ENCODE peak calls at places on chromosomes 11 and 22, in nine cellular contexts. Y, E, V, R, Z, S, D, U and L are unnamed samples.

GRCh38 chr22:25493794-25494193 is 70.7 kb upstream of the GRK3 start:
- DNase-seq in Y (no peak), E (no peak), V (no peak), R (no peak), Z (no peak), S (no peak), D (no peak), U (no peak), L (no peak)

GRCh38 chr22:45784357-45785277 is 113.0 kb downstream of the ATXN10 start:
- DNase-seq in Y (no peak), E (no peak), V (peak), R (peak), Z (no peak), S (no peak), D (no peak), U (no peak), L (no peak)

GRCh38 chr22:35023692-35024363 is 42.1 kb upstream of the ISX start:
- DNase-seq in Y (peak), E (peak), V (peak), R (peak), Z (peak), S (peak), D (no peak), U (peak), L (peak)

GRCh38 chr11:37858398-37858797 is 1260.4 kb upstream of the RAG2 start:
- DNase-seq in Y (no peak), E (no peak), V (no peak), R (no peak), Z (no peak), S (no peak), D (no peak), U (no peak), L (no peak)

GRCh38 chr11:19779740-19780139 is 67.1 kb downstream of the NAV2 start:
- DNase-seq in Y (no peak), E (no peak), V (no peak), R (no peak), Z (no peak), S (no peak), D (no peak), U (no peak), L (no peak)

GRCh38 chr11:42482822-42483221 is 829.0 kb upstream of the API5 start:
- DNase-seq in Y (no peak), E (no peak), V (no peak), R (no peak), Z (no peak), S (no peak), D (no peak), U (no peak), L (no peak)

GRCh38 chr11:34890812-34891211 is 25.4 kb downstream of the APIP start:
- DNase-seq in Y (no peak), E (peak), V (peak), R (peak), Z (no peak), S (no peak), D (no peak), U (no peak), L (no peak)

GRCh38 chr11:18736590-18737148 is 10.7 kb upstream of the IGSF22 start:
- DNase-seq in Y (no peak), E (no peak), V (no peak), R (no peak), Z (no peak), S (no peak), D (no peak), U (no peak), L (no peak)

GRCh38 chr11:102798012-102798746 is at the start of gene MMP1:
- DNase-seq in Y (no peak), E (peak), V (no peak), R (no peak), Z (no peak), S (no peak), D (no peak), U (no peak), L (no peak)

GRCh38 chr11:2574553-2575535 is 125.0 kb downstream of the KCNQ1OT1 start:
- DNase-seq in Y (peak), E (no peak), V (no peak), R (no peak), Z (no peak), S (peak), D (peak), U (peak), L (peak)

GRCh38 chr11:66277475-66278391 is at the start of gene CNIH2:
- DNase-seq in Y (no peak), E (no peak), V (peak), R (peak), Z (no peak), S (no peak), D (no peak), U (no peak), L (peak)

GRCh38 chr11:126468102-126468521 is 112.6 kb downstream of the ST3GAL4 start:
- DNase-seq in Y (no peak), E (no peak), V (no peak), R (no peak), Z (peak), S (no peak), D (no peak), U (no peak), L (no peak)

GRCh38 chr11:82930229-82930628 is 28.7 kb downstream of the DDIAS start:
- DNase-seq in Y (no peak), E (no peak), V (no peak), R (no peak), Z (no peak), S (no peak), D (no peak), U (no peak), L (no peak)

GRCh38 chr11:122153746-122154145 is 37.7 kb upstream of the BLID start:
- DNase-seq in Y (no peak), E (no peak), V (peak), R (no peak), Z (no peak), S (no peak), D (no peak), U (no peak), L (no peak)

GRCh38 chr22:38429460-38430128 is 25.4 kb downstream of the KCNJ4 start:
- DNase-seq in Y (no peak), E (no peak), V (no peak), R (no peak), Z (no peak), S (no peak), D (no peak), U (no peak), L (no peak)

GRCh38 chr11:1052133-1053011 is 15.9 kb upstream of the MUC6 start:
- DNase-seq in Y (no peak), E (no peak), V (no peak), R (no peak), Z (no peak), S (no peak), D (peak), U (peak), L (no peak)

GRCh38 chr11:73538381-73538872 is 59.5 kb downstream of the FAM168A start:
- DNase-seq in Y (no peak), E (no peak), V (peak), R (peak), Z (no peak), S (no peak), D (no peak), U (no peak), L (no peak)

GRCh38 chr11:3855808-3856491 is 486 bp downstream of the STIM1 start:
- DNase-seq in Y (peak), E (no peak), V (peak), R (peak), Z (peak), S (peak), D (peak), U (peak), L (peak)

GRCh38 chr11:77411717-77412441 is 62.0 kb downstream of the PAK1 start:
- DNase-seq in Y (peak), E (peak), V (peak), R (peak), Z (peak), S (peak), D (peak), U (peak), L (peak)

GRCh38 chr11:1669546-1670218 is 27.3 kb upstream of the KRTAP5-6 start:
- DNase-seq in Y (no peak), E (no peak), V (no peak), R (no peak), Z (no peak), S (no peak), D (no peak), U (no peak), L (no peak)

GRCh38 chr11:122261546-122261945 is 145.5 kb upstream of the BLID start:
- DNase-seq in Y (no peak), E (no peak), V (no peak), R (no peak), Z (no peak), S (no peak), D (no peak), U (no peak), L (no peak)

GRCh38 chr11:76203937-76204336 is 2.4 kb downstream of the WNT11 start:
- DNase-seq in Y (no peak), E (no peak), V (no peak), R (no peak), Z (no peak), S (no peak), D (no peak), U (no peak), L (no peak)

GRCh38 chr22:45423524-45423923 is 10.0 kb downstream of the RIBC2 start:
- DNase-seq in Y (no peak), E (no peak), V (no peak), R (no peak), Z (no peak), S (no peak), D (no peak), U (peak), L (no peak)

GRCh38 chr22:23055448-23056179 is 14.7 kb upstream of the GNAZ start:
- DNase-seq in Y (no peak), E (no peak), V (no peak), R (no peak), Z (peak), S (no peak), D (no peak), U (no peak), L (no peak)

GRCh38 chr22:27751277-27752070 is 50.1 kb downstream of the MN1 start:
- DNase-seq in Y (no peak), E (no peak), V (no peak), R (no peak), Z (no peak), S (no peak), D (no peak), U (peak), L (no peak)

GRCh38 chr11:72787262-72788104 is 6.4 kb downstream of the STARD10 start:
- DNase-seq in Y (peak), E (no peak), V (no peak), R (peak), Z (no peak), S (no peak), D (no peak), U (no peak), L (no peak)

GRCh38 chr22:20584872-20585639 is 77.6 kb downstream of the MED15 start:
- DNase-seq in Y (no peak), E (no peak), V (no peak), R (no peak), Z (no peak), S (no peak), D (peak), U (no peak), L (no peak)

GRCh38 chr22:41661088-41661487 is 27.6 kb downstream of the SNU13 start:
- DNase-seq in Y (no peak), E (no peak), V (no peak), R (no peak), Z (no peak), S (peak), D (no peak), U (no peak), L (no peak)

GRCh38 chr11:17550455-17551346 is 3.6 kb downstream of the OTOG start:
- DNase-seq in Y (no peak), E (no peak), V (no peak), R (no peak), Z (no peak), S (no peak), D (peak), U (no peak), L (no peak)

GRCh38 chr11:69661413-69661715 is 13.8 kb downstream of the LTO1 start:
- DNase-seq in Y (no peak), E (no peak), V (no peak), R (no peak), Z (no peak), S (no peak), D (peak), U (no peak), L (no peak)

GRCh38 chr22:44671742-44672141 is 30.3 kb upstream of the PRR5 start:
- DNase-seq in Y (no peak), E (peak), V (no peak), R (no peak), Z (no peak), S (no peak), D (no peak), U (no peak), L (no peak)

GRCh38 chr11:1147792-1148191 is 10.0 kb upstream of the MUC5AC start:
- DNase-seq in Y (no peak), E (no peak), V (no peak), R (no peak), Z (no peak), S (no peak), D (no peak), U (no peak), L (no peak)

GRCh38 chr11:46987183-46987582 is 50.6 kb downstream of the CSTPP1 start:
- DNase-seq in Y (no peak), E (no peak), V (no peak), R (peak), Z (no peak), S (no peak), D (no peak), U (no peak), L (no peak)

GRCh38 chr11:9066432-9066925 is 24.9 kb downstream of the SCUBE2 start:
- DNase-seq in Y (no peak), E (no peak), V (no peak), R (no peak), Z (no peak), S (no peak), D (no peak), U (no peak), L (no peak)

GRCh38 chr22:49971232-49972162 is 10.9 kb downstream of the PIM3 start:
- DNase-seq in Y (peak), E (peak), V (peak), R (peak), Z (peak), S (peak), D (peak), U (peak), L (peak)

GRCh38 chr11:82927264-82927880 is 25.8 kb downstream of the DDIAS start:
- DNase-seq in Y (peak), E (peak), V (peak), R (peak), Z (no peak), S (no peak), D (no peak), U (no peak), L (no peak)

GRCh38 chr11:83367745-83368144 is 81.6 kb upstream of the CCDC90B start:
- DNase-seq in Y (no peak), E (no peak), V (no peak), R (peak), Z (no peak), S (no peak), D (no peak), U (no peak), L (no peak)

GRCh38 chr11:99686838-99687237 is 666.1 kb downstream of the CNTN5 start:
- DNase-seq in Y (no peak), E (no peak), V (peak), R (no peak), Z (no peak), S (no peak), D (no peak), U (no peak), L (no peak)

GRCh38 chr11:99683933-99684332 is 663.2 kb downstream of the CNTN5 start:
- DNase-seq in Y (no peak), E (no peak), V (peak), R (no peak), Z (no peak), S (no peak), D (no peak), U (no peak), L (no peak)

GRCh38 chr11:99682646-99683045 is 661.9 kb downstream of the CNTN5 start:
- DNase-seq in Y (no peak), E (no peak), V (no peak), R (no peak), Z (no peak), S (no peak), D (no peak), U (no peak), L (no peak)

GRCh38 chr11:99682171-99682570 is 661.4 kb downstream of the CNTN5 start:
- DNase-seq in Y (no peak), E (no peak), V (no peak), R (no peak), Z (no peak), S (no peak), D (no peak), U (no peak), L (no peak)

GRCh38 chr11:99687320-99687719 is 666.6 kb downstream of the CNTN5 start:
- DNase-seq in Y (no peak), E (no peak), V (no peak), R (no peak), Z (no peak), S (no peak), D (no peak), U (no peak), L (no peak)
- TF ChIP-seq CTCF in Y (no peak), E (no peak), V (no peak), R (no peak), Z (no peak), S (no peak), D (peak), U (no peak), L (no peak)

GRCh38 chr11:40291304-40292100 is 1168.0 kb downstream of the LRRC4C start:
- DNase-seq in Y (no peak), E (no peak), V (no peak), R (peak), Z (no peak), S (no peak), D (no peak), U (no peak), L (no peak)

GRCh38 chr11:40294343-40294723 is 1165.1 kb downstream of the LRRC4C start:
- DNase-seq in Y (no peak), E (no peak), V (no peak), R (no peak), Z (no peak), S (no peak), D (no peak), U (no peak), L (no peak)

GRCh38 chr11:40293655-40294342 is 1165.7 kb downstream of the LRRC4C start:
- DNase-seq in Y (peak), E (peak), V (peak), R (peak), Z (peak), S (peak), D (no peak), U (peak), L (peak)

GRCh38 chr11:40295466-40295865 is 1164.0 kb downstream of the LRRC4C start:
- DNase-seq in Y (no peak), E (no peak), V (no peak), R (no peak), Z (no peak), S (no peak), D (no peak), U (no peak), L (no peak)

GRCh38 chr11:40292636-40293585 is 1166.5 kb downstream of the LRRC4C start:
- DNase-seq in Y (no peak), E (no peak), V (no peak), R (peak), Z (no peak), S (no peak), D (no peak), U (no peak), L (peak)
- H3K4me3 ChIP-seq in Y (peak), E (peak), V (no peak), R (peak), Z (peak), S (peak), D (peak), U (peak), L (peak)

GRCh38 chr11:67463680-67464410 is 5.2 kb downstream of the TMEM134 start:
- DNase-seq in Y (peak), E (peak), V (no peak), R (no peak), Z (peak), S (peak), D (no peak), U (peak), L (peak)
- H3K27ac ChIP-seq in Y (peak), E (peak), V (no peak), R (no peak), Z (peak), S (peak), D (peak), U (peak), L (peak)

GRCh38 chr11:118430956-118431355 is 5.3 kb upstream of the KMT2A start:
- DNase-seq in Y (no peak), E (no peak), V (no peak), R (peak), Z (no peak), S (no peak), D (no peak), U (no peak), L (no peak)
- TF ChIP-seq CTCF in Y (no peak), E (peak), V (no peak), R (peak), Z (no peak), S (no peak), D (no peak), U (no peak), L (no peak)